ENCODE peak calls at places on chromosomes 6 and 20, in eight cellular contexts. A, G, S, U, E, R, O and B are unnamed samples.

GRCh38 chr6:121549741-121550140 is 114.3 kb downstream of the GJA1 start:
- DNase-seq in R (no peak), G (no peak), O (no peak), U (peak; percentile 71), A (no peak), E (no peak), S (no peak), B (no peak)

GRCh38 chr6:152078804-152079203 is 271.3 kb downstream of the ESR1 start:
- DNase-seq in O (no peak), G (no peak), U (no peak), E (no peak), R (no peak), A (no peak), S (no peak), B (no peak)

GRCh38 chr6:30888472-30889137 is 4.3 kb downstream of the DDR1 start:
- DNase-seq in G (peak; percentile 50), O (no peak), U (peak; percentile 33), E (no peak), S (no peak), A (peak; percentile 6), R (no peak), B (no peak)

GRCh38 chr6:28269492-28269891 is 2.5 kb downstream of the ZSCAN26 start:
- DNase-seq in U (peak; percentile 85), O (no peak), G (no peak), A (no peak), R (no peak), S (no peak), E (no peak), B (peak; percentile 31)

GRCh38 chr20:59723607-59724456 is 119.5 kb downstream of the PHACTR3 start:
- DNase-seq in E (no peak), O (no peak), U (no peak), S (no peak), G (peak; percentile 34), A (no peak), R (peak; percentile 5), B (no peak)

GRCh38 chr20:25540273-25540672 is 45.1 kb downstream of the NINL start:
- DNase-seq in G (no peak), A (no peak), E (no peak), O (no peak), R (no peak), U (no peak), S (no peak), B (peak; percentile 59)

GRCh38 chr20:36304786-36305495 is 1.2 kb upstream of the DLGAP4 start:
- DNase-seq in S (no peak), U (no peak), O (peak; percentile 11), G (no peak), A (no peak), E (peak; percentile 52), R (no peak), B (no peak)

GRCh38 chr20:41261790-41262717 is 55.5 kb downstream of the ZHX3 start:
- DNase-seq in O (no peak), A (no peak), U (no peak), E (no peak), S (no peak), G (no peak), R (no peak), B (no peak)

GRCh38 chr20:35489717-35490116 is 34.3 kb downstream of the CEP250 start:
- DNase-seq in U (no peak), A (no peak), O (no peak), S (no peak), R (no peak), E (no peak), G (no peak), B (no peak)

GRCh38 chr6:35370799-35371493 is 28.6 kb downstream of the PPARD start:
- DNase-seq in S (no peak), R (no peak), U (no peak), G (peak; percentile 69), E (no peak), A (no peak), O (no peak), B (peak; percentile 52)

DNA sequence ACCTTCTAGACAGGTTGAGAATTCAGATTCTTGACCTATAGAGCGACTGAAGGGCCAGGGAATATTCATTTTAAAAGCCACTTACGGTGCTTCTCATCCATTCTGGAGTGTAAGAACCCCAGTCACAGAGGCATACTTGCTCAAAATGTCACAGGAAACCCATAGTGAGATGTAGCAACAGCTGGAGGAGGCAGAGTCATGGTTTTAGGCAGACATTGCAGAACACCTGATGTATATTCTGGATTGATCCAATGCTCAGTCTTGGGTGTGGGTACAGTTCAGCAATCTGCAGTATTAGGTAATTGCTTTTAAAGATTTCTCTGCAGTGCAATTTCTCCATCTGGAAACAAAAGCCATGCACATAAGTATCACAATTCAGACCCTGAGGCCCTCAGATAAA is 137.3 kb upstream of the SLC22A23 start:
- DNase-seq in E (no peak), U (no peak), S (no peak), G (no peak), A (no peak), O (no peak), R (no peak), B (no peak)
- H3K4me1 ChIP-seq in E (no peaks in the 10 kb centered on the region), U (peaks cover 2% of the 10 kb centered on the region), S (no peaks in the 10 kb centered on the region), G (peaks cover 7% of the 10 kb centered on the region), A (no peaks in the 10 kb centered on the region), O (no peaks in the 10 kb centered on the region), R (no peaks in the 10 kb centered on the region), B (no peaks in the 10 kb centered on the region)

GRCh38 chr6:38176797-38177751 is 357.5 kb downstream of the ZFAND3 start:
- DNase-seq in U (no peak), E (no peak), A (no peak), O (no peak), R (no peak), S (no peak), G (no peak), B (no peak)
- TF ChIP-seq CTCF in U (no peak), E (no peak), A (no peak), O (no peak), R (no peak), S (no peak), G (no peak), B (no peak)

GRCh38 chr20:55174172-55174571 is 698.8 kb downstream of the DOK5 start:
- DNase-seq in E (no peak), U (no peak), G (no peak), A (no peak), R (no peak), S (no peak), O (no peak), B (no peak)
- H3K9me3 ChIP-seq in E (no peaks in the 10 kb centered on the region), U (no peaks in the 10 kb centered on the region), G (no peaks in the 10 kb centered on the region), A (no peaks in the 10 kb centered on the region), R (no peaks in the 10 kb centered on the region), S (no peaks in the 10 kb centered on the region), O (no peaks in the 10 kb centered on the region), B (no peaks in the 10 kb centered on the region)

GRCh38 chr20:3890410-3890751 is 1.2 kb downstream of the PANK2 start:
- DNase-seq in S (no peak), G (no peak), U (peak; percentile 63), E (no peak), O (no peak), R (no peak), A (no peak), B (no peak)
- H3K4me1 ChIP-seq in S (peaks cover 53% of the 10 kb centered on the region), G (peaks cover 61% of the 10 kb centered on the region), U (peaks cover 10% of the 10 kb centered on the region), E (no peaks in the 10 kb centered on the region), O (peaks cover 70% of the 10 kb centered on the region), R (peaks cover 11% of the 10 kb centered on the region), A (peaks cover 17% of the 10 kb centered on the region), B (peaks cover 30% of the 10 kb centered on the region)

GRCh38 chr6:88975369-88975768 is 12.0 kb upstream of the RNGTT start:
- DNase-seq in G (no peak), E (no peak), R (no peak), S (no peak), U (no peak), A (no peak), O (no peak), B (no peak)
- TF ChIP-seq CTCF in G (no peak), E (no peak), R (no peak), S (no peak), U (no peak), A (no peak), O (no peak), B (no peak)

DNA sequence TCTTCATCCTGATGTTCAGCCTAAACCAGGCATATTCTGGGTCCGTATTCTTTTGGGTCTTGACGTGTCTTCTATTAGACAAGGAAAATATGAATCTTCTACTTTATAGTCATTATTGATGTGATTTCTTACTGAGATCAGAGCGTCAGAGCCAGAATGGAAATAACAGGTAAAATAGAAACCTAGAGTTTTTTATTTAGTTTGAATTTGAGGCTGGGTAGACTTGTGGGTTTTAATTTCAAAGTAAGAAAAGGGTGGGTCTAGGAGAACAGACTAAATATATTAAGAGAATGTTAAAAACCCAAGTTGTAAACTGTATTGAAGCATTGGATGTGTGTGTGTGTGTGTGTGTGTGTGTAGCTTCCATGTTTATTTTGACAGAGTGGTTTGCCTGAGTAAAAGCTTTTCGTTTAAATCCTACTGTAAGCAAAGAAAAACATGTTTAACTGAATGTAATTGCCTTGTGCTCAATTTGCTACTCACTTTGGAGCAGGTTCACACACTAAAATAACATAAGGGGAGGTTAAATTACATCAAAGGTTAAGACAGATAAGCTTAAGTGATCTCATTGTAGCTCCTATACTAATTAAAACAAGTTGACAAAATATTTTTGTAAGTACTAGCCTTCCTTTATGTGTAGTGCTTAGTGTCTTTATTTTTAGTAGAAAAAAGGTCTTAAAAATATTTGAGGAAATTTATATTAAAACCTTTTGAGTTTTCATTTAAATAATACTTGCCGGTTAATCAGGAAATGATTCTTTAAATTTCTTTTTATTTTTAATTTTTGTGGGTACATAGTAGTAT is 17.4 kb downstream of the HECA start:
- DNase-seq in E (no peak), S (no peak), U (peak; percentile 67), R (no peak), O (no peak), G (no peak), A (no peak), B (no peak)
- H3K9me3 ChIP-seq in E (no peaks in the 10 kb centered on the region), S (no peaks in the 10 kb centered on the region), U (no peaks in the 10 kb centered on the region), R (no peaks in the 10 kb centered on the region), O (no peaks in the 10 kb centered on the region), G (no peaks in the 10 kb centered on the region), A (no peaks in the 10 kb centered on the region), B (no peaks in the 10 kb centered on the region)